ENCODE peak calls at places on chromosomes 1 and 21, in six cellular contexts. One of them, this sample, is unnamed.

GRCh38 chr1:223271085-223271781 is 92.7 kb downstream of the SUSD4 start:
- DNase-seq in body of pancreas: peak
- DNase-seq in stimulated activated CD4-positive, alpha-beta T cell treated with anti-CD3 and anti-CD28 coated beads, Interleukin-12 subunit alpha, Interleukin-12 subunit beta, amount 100 ng/mL, for 4 hours: no peak
- DNase-seq in stimulated activated CD8-positive, alpha-beta memory T cell treated with anti-CD3 and anti-CD28 coated beads, Interleukin-2, amount 100 ng/mL, for 1 hour: no peak
- DNase-seq in AG09319: no peak
- DNase-seq in HEK293T: no peak
- DNase-seq in this sample: no peak

GRCh38 chr21:26515257-26515656 is 57.8 kb downstream of the CYYR1 start:
- DNase-seq in HEK293T: no peak
- DNase-seq in AG09319: no peak
- DNase-seq in body of pancreas: no peak
- DNase-seq in stimulated activated CD8-positive, alpha-beta memory T cell treated with anti-CD3 and anti-CD28 coated beads, Interleukin-2, amount 100 ng/mL, for 1 hour: no peak
- DNase-seq in stimulated activated CD4-positive, alpha-beta T cell treated with anti-CD3 and anti-CD28 coated beads, Interleukin-12 subunit alpha, Interleukin-12 subunit beta, amount 100 ng/mL, for 4 hours: no peak
- DNase-seq in this sample: no peak

GRCh38 chr1:29235955-29236742 is at the start of gene PTPRU:
- DNase-seq in stimulated activated CD8-positive, alpha-beta memory T cell treated with anti-CD3 and anti-CD28 coated beads, Interleukin-2, amount 100 ng/mL, for 1 hour: peak
- DNase-seq in body of pancreas: peak
- DNase-seq in HEK293T: peak
- DNase-seq in stimulated activated CD4-positive, alpha-beta T cell treated with anti-CD3 and anti-CD28 coated beads, Interleukin-12 subunit alpha, Interleukin-12 subunit beta, amount 100 ng/mL, for 4 hours: peak
- DNase-seq in AG09319: no peak
- DNase-seq in this sample: peak

GRCh38 chr21:17514124-17514481 is 1.3 kb downstream of the CXADR start:
- DNase-seq in stimulated activated CD8-positive, alpha-beta memory T cell treated with anti-CD3 and anti-CD28 coated beads, Interleukin-2, amount 100 ng/mL, for 1 hour: no peak
- DNase-seq in HEK293T: no peak
- DNase-seq in stimulated activated CD4-positive, alpha-beta T cell treated with anti-CD3 and anti-CD28 coated beads, Interleukin-12 subunit alpha, Interleukin-12 subunit beta, amount 100 ng/mL, for 4 hours: no peak
- DNase-seq in body of pancreas: no peak
- DNase-seq in AG09319: no peak
- DNase-seq in this sample: no peak

GRCh38 chr21:41526478-41527087 is 18.6 kb upstream of the TMPRSS2 start:
- DNase-seq in AG09319: no peak
- DNase-seq in HEK293T: no peak
- DNase-seq in stimulated activated CD8-positive, alpha-beta memory T cell treated with anti-CD3 and anti-CD28 coated beads, Interleukin-2, amount 100 ng/mL, for 1 hour: no peak
- DNase-seq in stimulated activated CD4-positive, alpha-beta T cell treated with anti-CD3 and anti-CD28 coated beads, Interleukin-12 subunit alpha, Interleukin-12 subunit beta, amount 100 ng/mL, for 4 hours: no peak
- DNase-seq in body of pancreas: peak
- DNase-seq in this sample: no peak

GRCh38 chr21:44757731-44758130 is 43.9 kb downstream of the UBE2G2 start:
- DNase-seq in stimulated activated CD4-positive, alpha-beta T cell treated with anti-CD3 and anti-CD28 coated beads, Interleukin-12 subunit alpha, Interleukin-12 subunit beta, amount 100 ng/mL, for 4 hours: no peak
- DNase-seq in HEK293T: no peak
- DNase-seq in body of pancreas: no peak
- DNase-seq in AG09319: no peak
- DNase-seq in stimulated activated CD8-positive, alpha-beta memory T cell treated with anti-CD3 and anti-CD28 coated beads, Interleukin-2, amount 100 ng/mL, for 1 hour: no peak
- DNase-seq in this sample: no peak

GRCh38 chr1:184820218-184820720 is 65.6 kb upstream of the EDEM3 start:
- DNase-seq in body of pancreas: no peak
- DNase-seq in HEK293T: no peak
- DNase-seq in AG09319: no peak
- DNase-seq in stimulated activated CD4-positive, alpha-beta T cell treated with anti-CD3 and anti-CD28 coated beads, Interleukin-12 subunit alpha, Interleukin-12 subunit beta, amount 100 ng/mL, for 4 hours: no peak
- DNase-seq in stimulated activated CD8-positive, alpha-beta memory T cell treated with anti-CD3 and anti-CD28 coated beads, Interleukin-2, amount 100 ng/mL, for 1 hour: no peak
- DNase-seq in this sample: no peak

GRCh38 chr1:93816970-93817738 is 61.9 kb downstream of the DNTTIP2 start:
- DNase-seq in HEK293T: no peak
- DNase-seq in body of pancreas: no peak
- DNase-seq in AG09319: no peak
- DNase-seq in stimulated activated CD4-positive, alpha-beta T cell treated with anti-CD3 and anti-CD28 coated beads, Interleukin-12 subunit alpha, Interleukin-12 subunit beta, amount 100 ng/mL, for 4 hours: no peak
- DNase-seq in stimulated activated CD8-positive, alpha-beta memory T cell treated with anti-CD3 and anti-CD28 coated beads, Interleukin-2, amount 100 ng/mL, for 1 hour: no peak
- DNase-seq in this sample: no peak

GRCh38 chr21:44434936-44435635 is 20.2 kb upstream of the LRRC3 start:
- DNase-seq in AG09319: no peak
- DNase-seq in HEK293T: no peak
- DNase-seq in body of pancreas: no peak
- DNase-seq in stimulated activated CD8-positive, alpha-beta memory T cell treated with anti-CD3 and anti-CD28 coated beads, Interleukin-2, amount 100 ng/mL, for 1 hour: no peak
- DNase-seq in stimulated activated CD4-positive, alpha-beta T cell treated with anti-CD3 and anti-CD28 coated beads, Interleukin-12 subunit alpha, Interleukin-12 subunit beta, amount 100 ng/mL, for 4 hours: no peak
- DNase-seq in this sample: no peak

GRCh38 chr1:42162181-42162580 is 2.4 kb downstream of the GUCA2A start:
- DNase-seq in AG09319: no peak
- DNase-seq in HEK293T: no peak
- DNase-seq in stimulated activated CD4-positive, alpha-beta T cell treated with anti-CD3 and anti-CD28 coated beads, Interleukin-12 subunit alpha, Interleukin-12 subunit beta, amount 100 ng/mL, for 4 hours: no peak
- DNase-seq in body of pancreas: no peak
- DNase-seq in stimulated activated CD8-positive, alpha-beta memory T cell treated with anti-CD3 and anti-CD28 coated beads, Interleukin-2, amount 100 ng/mL, for 1 hour: no peak
- DNase-seq in this sample: peak

GRCh38 chr1:247437551-247438535 is 20.1 kb downstream of the OR2B11 start:
- DNase-seq in stimulated activated CD8-positive, alpha-beta memory T cell treated with anti-CD3 and anti-CD28 coated beads, Interleukin-2, amount 100 ng/mL, for 1 hour: no peak
- DNase-seq in AG09319: no peak
- DNase-seq in stimulated activated CD4-positive, alpha-beta T cell treated with anti-CD3 and anti-CD28 coated beads, Interleukin-12 subunit alpha, Interleukin-12 subunit beta, amount 100 ng/mL, for 4 hours: no peak
- DNase-seq in body of pancreas: no peak
- DNase-seq in HEK293T: no peak
- DNase-seq in this sample: no peak

GRCh38 chr1:215376544-215377264 is 190.4 kb upstream of the KCTD3 start:
- DNase-seq in AG09319: peak
- DNase-seq in body of pancreas: no peak
- DNase-seq in stimulated activated CD4-positive, alpha-beta T cell treated with anti-CD3 and anti-CD28 coated beads, Interleukin-12 subunit alpha, Interleukin-12 subunit beta, amount 100 ng/mL, for 4 hours: no peak
- DNase-seq in HEK293T: no peak
- DNase-seq in stimulated activated CD8-positive, alpha-beta memory T cell treated with anti-CD3 and anti-CD28 coated beads, Interleukin-2, amount 100 ng/mL, for 1 hour: no peak
- DNase-seq in this sample: no peak

GRCh38 chr21:16073571-16073970 is 343.8 kb downstream of the USP25 start:
- DNase-seq in HEK293T: no peak
- DNase-seq in body of pancreas: no peak
- DNase-seq in stimulated activated CD8-positive, alpha-beta memory T cell treated with anti-CD3 and anti-CD28 coated beads, Interleukin-2, amount 100 ng/mL, for 1 hour: no peak
- DNase-seq in AG09319: no peak
- DNase-seq in stimulated activated CD4-positive, alpha-beta T cell treated with anti-CD3 and anti-CD28 coated beads, Interleukin-12 subunit alpha, Interleukin-12 subunit beta, amount 100 ng/mL, for 4 hours: no peak
- DNase-seq in this sample: no peak

GRCh38 chr1:157144509-157144908 is 6.3 kb upstream of the ETV3 start:
- DNase-seq in stimulated activated CD8-positive, alpha-beta memory T cell treated with anti-CD3 and anti-CD28 coated beads, Interleukin-2, amount 100 ng/mL, for 1 hour: no peak
- DNase-seq in HEK293T: no peak
- DNase-seq in AG09319: no peak
- DNase-seq in body of pancreas: no peak
- DNase-seq in stimulated activated CD4-positive, alpha-beta T cell treated with anti-CD3 and anti-CD28 coated beads, Interleukin-12 subunit alpha, Interleukin-12 subunit beta, amount 100 ng/mL, for 4 hours: no peak
- DNase-seq in this sample: no peak

GRCh38 chr1:71093938-71094337 is 13.1 kb upstream of the ZRANB2 start:
- DNase-seq in HEK293T: peak
- DNase-seq in AG09319: no peak
- DNase-seq in body of pancreas: no peak
- DNase-seq in stimulated activated CD4-positive, alpha-beta T cell treated with anti-CD3 and anti-CD28 coated beads, Interleukin-12 subunit alpha, Interleukin-12 subunit beta, amount 100 ng/mL, for 4 hours: no peak
- DNase-seq in stimulated activated CD8-positive, alpha-beta memory T cell treated with anti-CD3 and anti-CD28 coated beads, Interleukin-2, amount 100 ng/mL, for 1 hour: no peak
- DNase-seq in this sample: no peak